ENCODE peak calls at places on chromosomes 3 and 15, in eight cellular contexts. One of them, this sample, is unnamed.

GRCh38 chr3:126128504-126129407 is 44.8 kb upstream of the SLC41A3 start:
- DNase-seq in neural progenitor cell: no peak
- DNase-seq in HCT116: no peak
- DNase-seq in AG04450: no peak
- DNase-seq in HFF-Myc: no peak
- DNase-seq in OCI-LY7: no peak
- DNase-seq in CD8-positive, alpha-beta T cell: peak
- DNase-seq in A549: no peak
- DNase-seq in this sample: peak

GRCh38 chr3:146881366-146881765 is 276.2 kb upstream of the PLSCR5 start:
- DNase-seq in HFF-Myc: no peak
- DNase-seq in OCI-LY7: no peak
- DNase-seq in HCT116: no peak
- DNase-seq in neural progenitor cell: no peak
- DNase-seq in AG04450: no peak
- DNase-seq in CD8-positive, alpha-beta T cell: no peak
- DNase-seq in A549: no peak
- DNase-seq in this sample: no peak

GRCh38 chr3:72018339-72018984 is 233.5 kb upstream of the PROK2 start:
- DNase-seq in HCT116: no peak
- DNase-seq in CD8-positive, alpha-beta T cell: no peak
- DNase-seq in A549: no peak
- DNase-seq in neural progenitor cell: peak
- DNase-seq in OCI-LY7: no peak
- DNase-seq in HFF-Myc: no peak
- DNase-seq in AG04450: no peak
- DNase-seq in this sample: no peak

GRCh38 chr3:185717121-185717520 is 107.7 kb downstream of the IGF2BP2 start:
- DNase-seq in AG04450: peak
- DNase-seq in neural progenitor cell: no peak
- DNase-seq in HFF-Myc: no peak
- DNase-seq in OCI-LY7: no peak
- DNase-seq in A549: no peak
- DNase-seq in HCT116: no peak
- DNase-seq in CD8-positive, alpha-beta T cell: no peak
- DNase-seq in this sample: no peak

GRCh38 chr15:59797756-59798604 is 108.9 kb upstream of the BNIP2 start:
- DNase-seq in CD8-positive, alpha-beta T cell: no peak
- DNase-seq in neural progenitor cell: no peak
- DNase-seq in OCI-LY7: no peak
- DNase-seq in HCT116: no peak
- DNase-seq in AG04450: no peak
- DNase-seq in A549: no peak
- DNase-seq in HFF-Myc: no peak
- DNase-seq in this sample: no peak

GRCh38 chr15:101157721-101158120 is 94.1 kb downstream of the CHSY1 start:
- DNase-seq in AG04450: no peak
- DNase-seq in HCT116: no peak
- DNase-seq in A549: no peak
- DNase-seq in HFF-Myc: no peak
- DNase-seq in neural progenitor cell: no peak
- DNase-seq in OCI-LY7: no peak
- DNase-seq in CD8-positive, alpha-beta T cell: no peak
- DNase-seq in this sample: no peak

GRCh38 chr3:42698216-42698910 is 4.2 kb downstream of the HHATL start:
- DNase-seq in OCI-LY7: no peak
- DNase-seq in HFF-Myc: no peak
- DNase-seq in A549: no peak
- DNase-seq in AG04450: no peak
- DNase-seq in neural progenitor cell: no peak
- DNase-seq in HCT116: no peak
- DNase-seq in CD8-positive, alpha-beta T cell: no peak
- DNase-seq in this sample: no peak

GRCh38 chr15:75235051-75235673 is 23.0 kb upstream of the GOLGA6C start:
- DNase-seq in HFF-Myc: no peak
- DNase-seq in AG04450: no peak
- DNase-seq in neural progenitor cell: no peak
- DNase-seq in CD8-positive, alpha-beta T cell: no peak
- DNase-seq in HCT116: no peak
- DNase-seq in A549: no peak
- DNase-seq in OCI-LY7: no peak
- DNase-seq in this sample: peak

GRCh38 chr3:62109534-62109933 is 263.8 kb downstream of the FEZF2 start:
- DNase-seq in HFF-Myc: peak
- DNase-seq in CD8-positive, alpha-beta T cell: no peak
- DNase-seq in OCI-LY7: no peak
- DNase-seq in A549: no peak
- DNase-seq in neural progenitor cell: no peak
- DNase-seq in HCT116: no peak
- DNase-seq in AG04450: peak
- DNase-seq in this sample: no peak

GRCh38 chr3:99330924-99331532 is 307.4 kb upstream of the COL8A1 start:
- DNase-seq in AG04450: no peak
- DNase-seq in CD8-positive, alpha-beta T cell: no peak
- DNase-seq in HFF-Myc: no peak
- DNase-seq in A549: no peak
- DNase-seq in HCT116: no peak
- DNase-seq in neural progenitor cell: no peak
- DNase-seq in OCI-LY7: no peak
- DNase-seq in this sample: no peak

GRCh38 chr3:135161425-135161824 is 366.4 kb downstream of the EPHB1 start:
- DNase-seq in HFF-Myc: no peak
- DNase-seq in CD8-positive, alpha-beta T cell: no peak
- DNase-seq in AG04450: no peak
- DNase-seq in neural progenitor cell: peak
- DNase-seq in HCT116: no peak
- DNase-seq in A549: no peak
- DNase-seq in OCI-LY7: no peak
- DNase-seq in this sample: no peak

GRCh38 chr15:89898628-89899302 is 5.0 kb upstream of the AP3S2 start:
- DNase-seq in A549: peak
- DNase-seq in OCI-LY7: peak
- DNase-seq in neural progenitor cell: peak
- DNase-seq in AG04450: no peak
- DNase-seq in HCT116: peak
- DNase-seq in CD8-positive, alpha-beta T cell: peak
- DNase-seq in HFF-Myc: no peak
- DNase-seq in this sample: no peak

GRCh38 chr3:187256217-187256616 is 35.3 kb downstream of the MASP1 start:
- DNase-seq in OCI-LY7: no peak
- DNase-seq in HCT116: no peak
- DNase-seq in CD8-positive, alpha-beta T cell: no peak
- DNase-seq in neural progenitor cell: no peak
- DNase-seq in AG04450: no peak
- DNase-seq in A549: no peak
- DNase-seq in HFF-Myc: no peak
- DNase-seq in this sample: no peak
- TF ChIP-seq CTCF in OCI-LY7: no peak
- TF ChIP-seq CTCF in HCT116: peak
- TF ChIP-seq CTCF in CD8-positive, alpha-beta T cell: no peak
- TF ChIP-seq CTCF in neural progenitor cell: peak
- TF ChIP-seq CTCF in AG04450: peak
- TF ChIP-seq CTCF in A549: no peak
- TF ChIP-seq CTCF in HFF-Myc: no peak
- TF ChIP-seq CTCF in this sample: no peak

GRCh38 chr3:197329382-197329781 is 31.0 kb upstream of the DLG1 start:
- DNase-seq in HCT116: no peak
- DNase-seq in A549: no peak
- DNase-seq in AG04450: no peak
- DNase-seq in HFF-Myc: no peak
- DNase-seq in OCI-LY7: no peak
- DNase-seq in CD8-positive, alpha-beta T cell: no peak
- DNase-seq in neural progenitor cell: no peak
- DNase-seq in this sample: no peak

GRCh38 chr3:197327701-197328100 is 29.3 kb upstream of the DLG1 start:
- DNase-seq in HCT116: no peak
- DNase-seq in CD8-positive, alpha-beta T cell: no peak
- DNase-seq in neural progenitor cell: no peak
- DNase-seq in A549: no peak
- DNase-seq in HFF-Myc: no peak
- DNase-seq in OCI-LY7: no peak
- DNase-seq in AG04450: peak
- DNase-seq in this sample: no peak

GRCh38 chr3:197333901-197334639 is 35.7 kb upstream of the DLG1 start:
- DNase-seq in CD8-positive, alpha-beta T cell: no peak
- DNase-seq in OCI-LY7: no peak
- DNase-seq in neural progenitor cell: peak
- DNase-seq in A549: no peak
- DNase-seq in HFF-Myc: no peak
- DNase-seq in AG04450: no peak
- DNase-seq in HCT116: no peak
- DNase-seq in this sample: peak

GRCh38 chr3:197328198-197328597 is 29.8 kb upstream of the DLG1 start:
- DNase-seq in HCT116: no peak
- DNase-seq in neural progenitor cell: no peak
- DNase-seq in OCI-LY7: no peak
- DNase-seq in HFF-Myc: no peak
- DNase-seq in A549: no peak
- DNase-seq in AG04450: no peak
- DNase-seq in CD8-positive, alpha-beta T cell: no peak
- DNase-seq in this sample: no peak

DNA sequence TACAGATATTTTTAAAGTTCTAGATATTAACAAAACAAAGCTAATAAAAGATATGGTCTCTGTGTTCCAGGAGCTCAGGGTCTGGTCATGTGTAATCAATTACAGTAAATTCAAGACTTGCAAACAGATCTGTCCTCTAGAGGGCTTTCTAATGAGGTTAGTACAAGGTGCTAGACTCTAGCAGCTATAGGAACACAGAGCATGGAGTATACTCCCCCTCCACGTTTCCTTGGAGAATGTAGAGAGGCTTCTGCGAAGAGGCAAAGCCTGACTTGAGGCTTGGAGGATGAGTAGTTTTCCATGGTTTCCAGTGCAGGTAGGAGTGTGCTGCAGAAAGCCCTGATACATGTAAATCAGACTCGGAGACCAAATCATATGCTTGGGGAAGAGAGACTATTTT is 32.7 kb upstream of the DLG1 start:
- DNase-seq in HFF-Myc: no peak
- DNase-seq in A549: no peak
- DNase-seq in neural progenitor cell: no peak
- DNase-seq in CD8-positive, alpha-beta T cell: no peak
- DNase-seq in AG04450: no peak
- DNase-seq in HCT116: peak
- DNase-seq in OCI-LY7: no peak
- DNase-seq in this sample: no peak
- TF ChIP-seq CTCF in HFF-Myc: no peak
- TF ChIP-seq CTCF in A549: no peak
- TF ChIP-seq CTCF in neural progenitor cell: no peak
- TF ChIP-seq CTCF in CD8-positive, alpha-beta T cell: no peak
- TF ChIP-seq CTCF in AG04450: peak
- TF ChIP-seq CTCF in HCT116: peak
- TF ChIP-seq CTCF in OCI-LY7: peak
- TF ChIP-seq CTCF in this sample: no peak

GRCh38 chr3:190455843-190456242 is 6.1 kb upstream of the TMEM207 start:
- DNase-seq in HCT116: no peak
- DNase-seq in neural progenitor cell: no peak
- DNase-seq in A549: no peak
- DNase-seq in CD8-positive, alpha-beta T cell: no peak
- DNase-seq in HFF-Myc: no peak
- DNase-seq in OCI-LY7: no peak
- DNase-seq in AG04450: no peak
- DNase-seq in this sample: no peak

GRCh38 chr3:190456779-190457178 is 7.1 kb upstream of the TMEM207 start:
- DNase-seq in neural progenitor cell: no peak
- DNase-seq in A549: no peak
- DNase-seq in AG04450: no peak
- DNase-seq in HFF-Myc: no peak
- DNase-seq in CD8-positive, alpha-beta T cell: no peak
- DNase-seq in HCT116: no peak
- DNase-seq in OCI-LY7: no peak
- DNase-seq in this sample: no peak

GRCh38 chr3:190458040-190458439 is 8.3 kb upstream of the TMEM207 start:
- DNase-seq in HCT116: no peak
- DNase-seq in AG04450: no peak
- DNase-seq in A549: no peak
- DNase-seq in neural progenitor cell: no peak
- DNase-seq in HFF-Myc: no peak
- DNase-seq in OCI-LY7: no peak
- DNase-seq in CD8-positive, alpha-beta T cell: no peak
- DNase-seq in this sample: no peak
- TF ChIP-seq CTCF in HCT116: no peak
- TF ChIP-seq CTCF in AG04450: no peak
- TF ChIP-seq CTCF in A549: no peak
- TF ChIP-seq CTCF in neural progenitor cell: no peak
- TF ChIP-seq CTCF in HFF-Myc: no peak
- TF ChIP-seq CTCF in OCI-LY7: no peak
- TF ChIP-seq CTCF in CD8-positive, alpha-beta T cell: no peak
- TF ChIP-seq CTCF in this sample: no peak

GRCh38 chr15:95922431-95922830 is 408.1 kb upstream of the NR2F2 start:
- DNase-seq in A549: no peak
- DNase-seq in OCI-LY7: no peak
- DNase-seq in neural progenitor cell: no peak
- DNase-seq in HCT116: peak
- DNase-seq in AG04450: no peak
- DNase-seq in HFF-Myc: no peak
- DNase-seq in CD8-positive, alpha-beta T cell: no peak
- DNase-seq in this sample: no peak
- TF ChIP-seq CTCF in A549: no peak
- TF ChIP-seq CTCF in OCI-LY7: no peak
- TF ChIP-seq CTCF in neural progenitor cell: no peak
- TF ChIP-seq CTCF in HCT116: no peak
- TF ChIP-seq CTCF in AG04450: no peak
- TF ChIP-seq CTCF in HFF-Myc: no peak
- TF ChIP-seq CTCF in CD8-positive, alpha-beta T cell: no peak
- TF ChIP-seq CTCF in this sample: no peak

GRCh38 chr3:168094580-168094876 is 1.2 kb downstream of the GOLIM4 start:
- DNase-seq in OCI-LY7: no peak
- DNase-seq in neural progenitor cell: peak
- DNase-seq in CD8-positive, alpha-beta T cell: no peak
- DNase-seq in A549: no peak
- DNase-seq in HCT116: no peak
- DNase-seq in HFF-Myc: no peak
- DNase-seq in AG04450: no peak
- DNase-seq in this sample: no peak
- TF ChIP-seq CTCF in OCI-LY7: no peak
- TF ChIP-seq CTCF in neural progenitor cell: no peak
- TF ChIP-seq CTCF in CD8-positive, alpha-beta T cell: no peak
- TF ChIP-seq CTCF in A549: no peak
- TF ChIP-seq CTCF in HCT116: no peak
- TF ChIP-seq CTCF in HFF-Myc: no peak
- TF ChIP-seq CTCF in AG04450: no peak
- TF ChIP-seq CTCF in this sample: no peak

GRCh38 chr3:28799084-28799483 is 450.5 kb upstream of the AZI2 start:
- DNase-seq in HCT116: peak
- DNase-seq in neural progenitor cell: peak
- DNase-seq in A549: no peak
- DNase-seq in HFF-Myc: no peak
- DNase-seq in CD8-positive, alpha-beta T cell: no peak
- DNase-seq in OCI-LY7: no peak
- DNase-seq in AG04450: no peak
- DNase-seq in this sample: no peak
- TF ChIP-seq CTCF in HCT116: no peak
- TF ChIP-seq CTCF in neural progenitor cell: peak
- TF ChIP-seq CTCF in A549: no peak
- TF ChIP-seq CTCF in HFF-Myc: no peak
- TF ChIP-seq CTCF in CD8-positive, alpha-beta T cell: no peak
- TF ChIP-seq CTCF in OCI-LY7: no peak
- TF ChIP-seq CTCF in AG04450: no peak
- TF ChIP-seq CTCF in this sample: no peak